ENCODE peak calls at places on chromosome 20, in four cellular contexts. One of them, this sample, is unnamed.

GRCh38 chr20:38673731-38674177 is 50.5 kb upstream of the SLC32A1 start:
- DNase-seq in breast epithelium: no peak
- DNase-seq in kidney epithelial cell: no peak
- DNase-seq in transverse colon: no peak
- DNase-seq in this sample: peak; percentile 9

GRCh38 chr20:62511915-62512610 is 36.3 kb upstream of the GATA5 start:
- DNase-seq in breast epithelium: no peak
- DNase-seq in kidney epithelial cell: no peak
- DNase-seq in transverse colon: no peak
- DNase-seq in this sample: no peak

GRCh38 chr20:57390604-57391438 is at the start of gene RBM38:
- DNase-seq in breast epithelium: no peak
- DNase-seq in kidney epithelial cell: no peak
- DNase-seq in transverse colon: peak; percentile 79
- DNase-seq in this sample: peak; percentile 44

GRCh38 chr20:46359233-46359751 is 47.1 kb downstream of the ELMO2 start:
- DNase-seq in breast epithelium: no peak
- DNase-seq in kidney epithelial cell: no peak
- DNase-seq in transverse colon: no peak
- DNase-seq in this sample: no peak

GRCh38 chr20:64222273-64222672 is 33.3 kb upstream of the PCMTD2 start:
- DNase-seq in breast epithelium: no peak
- DNase-seq in kidney epithelial cell: peak; percentile 19
- DNase-seq in transverse colon: no peak
- DNase-seq in this sample: peak; percentile 23

GRCh38 chr20:2163757-2164156 is 62.1 kb downstream of the STK35 start:
- DNase-seq in breast epithelium: no peak
- DNase-seq in kidney epithelial cell: no peak
- DNase-seq in transverse colon: no peak
- DNase-seq in this sample: no peak

GRCh38 chr20:8756410-8756809 is 312.5 kb upstream of the PLCB4 start:
- DNase-seq in breast epithelium: no peak
- DNase-seq in kidney epithelial cell: peak; percentile 80
- DNase-seq in transverse colon: no peak
- DNase-seq in this sample: peak; percentile 97

GRCh38 chr20:13219327-13220193 is 1.5 kb upstream of the ISM1 start:
- DNase-seq in breast epithelium: no peak
- DNase-seq in kidney epithelial cell: no peak
- DNase-seq in transverse colon: no peak
- DNase-seq in this sample: no peak

GRCh38 chr20:3857405-3857804 is 10.8 kb downstream of the MAVS start:
- DNase-seq in breast epithelium: peak; percentile 60
- DNase-seq in kidney epithelial cell: no peak
- DNase-seq in transverse colon: peak; percentile 32
- DNase-seq in this sample: no peak

GRCh38 chr20:4880051-4880450 is 121.3 kb downstream of the SLC23A2 start:
- DNase-seq in breast epithelium: no peak
- DNase-seq in kidney epithelial cell: no peak
- DNase-seq in transverse colon: no peak
- DNase-seq in this sample: no peak

GRCh38 chr20:4195499-4195898 is 180.1 kb upstream of the RNF24 start:
- DNase-seq in breast epithelium: no peak
- DNase-seq in kidney epithelial cell: no peak
- DNase-seq in transverse colon: no peak
- DNase-seq in this sample: peak; percentile 27

GRCh38 chr20:7609250-7609649 is 331.0 kb downstream of the HAO1 start:
- DNase-seq in breast epithelium: no peak
- DNase-seq in kidney epithelial cell: no peak
- DNase-seq in transverse colon: no peak
- DNase-seq in this sample: no peak

GRCh38 chr20:2238601-2239000 is 57.2 kb upstream of the TGM3 start:
- DNase-seq in breast epithelium: no peak
- DNase-seq in kidney epithelial cell: no peak
- DNase-seq in transverse colon: no peak
- DNase-seq in this sample: no peak

GRCh38 chr20:916825-917224 is 691 bp upstream of the ANGPT4 start:
- DNase-seq in breast epithelium: no peak
- DNase-seq in kidney epithelial cell: no peak
- DNase-seq in transverse colon: no peak
- DNase-seq in this sample: no peak

GRCh38 chr20:44011251-44011940 is 96.7 kb downstream of the TOX2 start:
- DNase-seq in breast epithelium: no peak
- DNase-seq in kidney epithelial cell: no peak
- DNase-seq in transverse colon: no peak
- DNase-seq in this sample: no peak

GRCh38 chr20:49785851-49786174 is 26.8 kb upstream of the SLC9A8 start:
- DNase-seq in breast epithelium: no peak
- DNase-seq in kidney epithelial cell: no peak
- DNase-seq in transverse colon: peak; percentile 59
- DNase-seq in this sample: no peak
- TF ChIP-seq CTCF in breast epithelium: no peak
- TF ChIP-seq CTCF in kidney epithelial cell: no peak
- TF ChIP-seq CTCF in transverse colon: no peak
- TF ChIP-seq CTCF in this sample: no peak

DNA sequence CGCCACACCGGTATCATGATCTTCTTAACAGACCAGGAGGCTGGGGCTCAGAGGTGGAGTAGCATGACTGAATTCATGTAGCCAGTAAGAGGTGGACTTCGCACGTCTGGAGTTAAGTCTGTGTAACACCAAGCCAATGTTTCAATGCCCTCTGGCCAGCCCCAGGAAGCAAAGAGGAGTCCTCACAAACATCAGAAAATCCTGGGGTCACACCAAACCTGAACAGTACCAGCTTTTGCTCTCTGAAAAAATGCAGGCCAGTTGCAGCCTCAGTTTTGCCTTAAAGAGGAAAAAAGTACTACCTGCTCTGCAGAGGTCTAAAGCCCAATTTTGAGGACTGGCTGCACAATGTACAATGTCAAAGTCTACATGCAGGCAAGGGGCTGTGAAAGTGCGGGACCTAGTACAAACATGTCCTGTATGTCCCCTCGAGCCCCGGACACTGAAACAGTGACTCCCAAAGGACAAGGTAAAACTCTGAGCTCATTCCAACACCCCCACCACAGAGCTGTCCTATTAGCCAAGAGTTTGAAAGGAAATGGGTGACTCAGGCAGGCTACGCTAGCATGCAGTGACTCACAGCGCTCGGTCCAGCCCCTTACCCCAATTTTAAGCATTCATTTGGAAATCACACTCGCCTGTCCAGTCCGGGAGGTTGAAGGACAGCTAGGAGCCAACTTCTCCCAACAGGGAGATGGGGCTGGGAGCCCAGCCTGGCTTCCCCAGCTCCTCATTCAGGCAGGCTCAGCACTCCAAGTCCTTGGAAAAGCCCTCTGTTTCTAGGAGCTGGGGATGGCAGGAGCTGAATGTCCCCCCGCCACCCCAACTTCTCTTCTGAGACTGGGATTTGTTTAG is 4.1 kb downstream of the SDC4 start:
- DNase-seq in breast epithelium: peak; percentile 90
- DNase-seq in kidney epithelial cell: peak; percentile 74
- DNase-seq in transverse colon: peak; percentile 76
- DNase-seq in this sample: peak; percentile 94
- H3K4me3 ChIP-seq in breast epithelium: no peak overlapping the region
- H3K4me3 ChIP-seq in kidney epithelial cell: no peak overlapping the region
- H3K4me3 ChIP-seq in transverse colon: peak overlapping the region; percentile 9
- H3K4me3 ChIP-seq in this sample: peak overlapping the region; percentile 36

GRCh38 chr20:49569403-49570115 is 1.6 kb upstream of the PTGIS start:
- DNase-seq in breast epithelium: no peak
- DNase-seq in kidney epithelial cell: no peak
- DNase-seq in transverse colon: no peak
- DNase-seq in this sample: no peak
- TF ChIP-seq CTCF in breast epithelium: no peak
- TF ChIP-seq CTCF in kidney epithelial cell: no peak
- TF ChIP-seq CTCF in transverse colon: no peak
- TF ChIP-seq CTCF in this sample: no peak

DNA sequence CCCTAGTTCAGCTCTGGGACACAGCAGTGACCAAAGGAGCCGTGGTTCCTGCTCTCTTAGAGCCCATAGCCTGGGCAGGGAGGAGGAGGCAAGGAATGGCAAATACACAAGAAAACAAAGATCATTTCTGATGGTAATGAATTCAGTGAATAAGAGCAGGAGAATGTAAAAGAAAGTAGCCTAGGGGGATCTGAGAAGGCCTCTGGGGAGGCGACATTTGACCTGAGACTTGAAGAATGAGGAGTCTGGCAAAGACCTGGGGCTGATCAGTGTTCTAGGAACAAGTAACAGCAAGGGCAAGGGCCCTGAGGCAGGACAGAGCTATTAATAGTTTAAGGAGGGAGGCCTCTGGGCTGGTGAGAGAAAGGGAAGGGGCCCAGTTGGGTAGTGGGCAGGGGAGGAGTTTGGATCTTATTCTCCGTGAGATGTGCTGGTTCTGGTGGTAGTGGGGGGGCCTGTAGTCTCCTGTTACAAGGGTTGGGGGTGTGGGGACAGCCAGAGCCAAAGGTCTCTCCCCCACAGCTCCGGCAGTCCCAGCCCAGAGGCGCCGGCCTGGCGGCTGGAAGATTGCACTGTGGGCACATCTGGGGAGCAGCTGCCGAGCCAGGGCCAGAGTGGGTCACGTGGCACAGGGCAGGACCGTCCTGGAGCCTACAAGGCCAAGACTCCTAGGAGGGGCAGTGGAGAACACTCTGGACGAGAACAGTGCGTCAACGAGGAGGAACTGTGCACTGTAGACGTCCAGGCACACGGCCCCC is 9.3 kb upstream of the ID1 start:
- DNase-seq in breast epithelium: no peak
- DNase-seq in kidney epithelial cell: no peak
- DNase-seq in transverse colon: peak; percentile 86
- DNase-seq in this sample: peak; percentile 98
- H3K4me3 ChIP-seq in breast epithelium: no peak overlapping the region
- H3K4me3 ChIP-seq in kidney epithelial cell: no peak overlapping the region
- H3K4me3 ChIP-seq in transverse colon: no peak overlapping the region
- H3K4me3 ChIP-seq in this sample: no peak overlapping the region